ENCODE peak calls at places on chromosomes 13 and 19, in four cellular contexts. J is A549, U is K562, F is HepG2. W is an unnamed sample.

GRCh38 chr13:48749699-48750473 is 96.2 kb downstream of the CYSLTR2 start:
- DNase-seq in J (peak), U (peak), F (peak), W (peak)

GRCh38 chr19:49881186-49881585 is 3.7 kb downstream of the TBC1D17 start:
- DNase-seq in J (no peak), U (no peak), F (no peak), W (no peak)

GRCh38 chr19:34654796-34655195 is 22.2 kb downstream of the SCGB2B2 start:
- DNase-seq in J (no peak), U (no peak), F (no peak), W (no peak)

GRCh38 chr13:83215627-83216026 is 666.6 kb downstream of the SLITRK1 start:
- DNase-seq in J (no peak), U (no peak), F (no peak), W (no peak)

GRCh38 chr13:48110930-48111721 is 16.2 kb upstream of the MED4 start:
- DNase-seq in J (no peak), U (no peak), F (peak), W (no peak)

GRCh38 chr13:60931858-60932546 is 483.6 kb downstream of the PCDH20 start:
- DNase-seq in J (peak), U (no peak), F (peak), W (no peak)

GRCh38 chr19:45439569-45440258 is 16.0 kb upstream of the ERCC1 start:
- DNase-seq in J (peak), U (peak), F (no peak), W (no peak)

GRCh38 chr13:40549500-40550094 is 116.8 kb downstream of the FOXO1 start:
- DNase-seq in J (no peak), U (no peak), F (peak), W (no peak)

GRCh38 chr13:52461265-52461664 is 6.0 kb downstream of the CKAP2 start:
- DNase-seq in J (no peak), U (no peak), F (no peak), W (no peak)

GRCh38 chr13:35908221-35908620 is 223.0 kb downstream of the DCLK1 start:
- DNase-seq in J (no peak), U (no peak), F (no peak), W (no peak)

GRCh38 chr13:101512650-101513049 is 60.2 kb downstream of the ITGBL1 start:
- DNase-seq in J (no peak), U (no peak), F (no peak), W (no peak)

GRCh38 chr19:1668048-1668338 is 15.6 kb upstream of the TCF3 start:
- DNase-seq in J (no peak), U (no peak), F (no peak), W (no peak)

GRCh38 chr13:39665763-39666162 is 10.3 kb downstream of the COG6 start:
- DNase-seq in J (no peak), U (no peak), F (no peak), W (no peak)

GRCh38 chr19:18062043-18062442 is 24.7 kb downstream of the IL12RB1 start:
- DNase-seq in J (no peak), U (no peak), F (no peak), W (no peak)

GRCh38 chr19:31260171-31260933 is 88.9 kb downstream of the TSHZ3 start:
- DNase-seq in J (no peak), U (no peak), F (no peak), W (no peak)

GRCh38 chr13:50387124-50387581 is 371.9 kb downstream of the KCNRG start:
- DNase-seq in J (no peak), U (peak), F (peak), W (no peak)

GRCh38 chr13:112842343-112842856 is 126.6 kb upstream of the MCF2L start:
- DNase-seq in J (no peak), U (no peak), F (no peak), W (no peak)
- TF ChIP-seq PHF8 in J (no peak), U (no peak), F (no peak), W (no peak)

GRCh38 chr13:57632276-57633140 is 964 bp downstream of the PCDH17 start:
- DNase-seq in J (no peak), U (no peak), F (no peak), W (no peak)

GRCh38 chr13:57633950-57634828 is 2.6 kb downstream of the PCDH17 start:
- DNase-seq in J (no peak), U (no peak), F (no peak), W (no peak)

GRCh38 chr13:57631607-57632275 is at the start of gene PCDH17:
- DNase-seq in J (no peak), U (no peak), F (no peak), W (peak)

GRCh38 chr13:57634829-57635165 is 3.3 kb downstream of the PCDH17 start:
- DNase-seq in J (no peak), U (no peak), F (no peak), W (no peak)

DNA sequence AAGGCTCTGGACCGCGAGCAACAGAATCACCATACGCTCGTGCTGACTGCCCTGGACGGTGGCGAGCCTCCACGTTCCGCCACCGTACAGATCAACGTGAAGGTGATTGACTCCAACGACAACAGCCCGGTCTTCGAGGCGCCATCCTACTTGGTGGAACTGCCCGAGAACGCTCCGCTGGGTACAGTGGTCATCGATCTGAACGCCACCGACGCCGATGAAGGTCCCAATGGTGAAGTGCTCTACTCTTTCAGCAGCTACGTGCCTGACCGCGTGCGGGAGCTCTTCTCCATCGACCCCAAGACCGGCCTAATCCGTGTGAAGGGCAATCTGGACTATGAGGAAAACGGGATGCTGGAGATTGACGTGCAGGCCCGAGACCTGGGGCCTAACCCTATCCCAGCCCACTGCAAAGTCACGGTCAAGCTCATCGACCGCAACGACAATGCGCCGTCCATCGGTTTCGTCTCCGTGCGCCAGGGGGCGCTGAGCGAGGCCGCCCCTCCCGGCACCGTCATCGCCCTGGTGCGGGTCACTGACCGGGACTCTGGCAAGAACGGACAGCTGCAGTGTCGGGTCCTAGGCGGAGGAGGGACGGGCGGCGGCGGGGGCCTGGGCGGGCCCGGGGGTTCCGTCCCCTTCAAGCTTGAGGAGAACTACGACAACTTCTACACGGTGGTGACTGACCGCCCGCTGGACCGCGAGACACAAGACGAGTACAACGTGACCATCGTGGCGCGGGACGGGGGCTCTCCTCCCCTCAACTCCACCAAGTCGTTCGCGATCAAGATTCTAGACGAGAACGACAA is 1.8 kb downstream of the PCDH17 start:
- DNase-seq in J (no peak), U (no peak), F (no peak), W (no peak)
- TF ChIP-seq PHF8 in J (no peak), U (no peak), F (no peak), W (peak)

DNA sequence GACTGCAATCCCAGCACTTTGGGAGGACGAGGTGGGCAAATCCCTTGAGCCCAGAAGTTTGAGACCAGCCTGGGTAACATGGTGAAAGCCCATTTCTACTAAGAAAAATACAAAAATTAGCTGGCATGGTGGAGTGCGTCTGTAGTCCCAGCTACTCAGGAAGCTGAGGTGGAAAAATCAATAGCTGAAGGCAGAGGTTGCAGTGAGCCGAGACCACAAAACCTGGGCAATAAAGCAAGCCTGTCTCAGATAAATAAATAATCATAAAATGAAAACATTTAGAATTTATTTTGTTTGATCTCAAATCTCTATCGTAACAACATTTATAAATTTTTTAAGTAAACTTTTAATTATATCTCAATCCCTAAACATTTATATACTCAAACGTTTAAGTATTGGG is 36.6 kb downstream of the USP12 start:
- DNase-seq in J (no peak), U (no peak), F (no peak), W (no peak)
- TF ChIP-seq PHF8 in J (no peak), U (no peak), F (no peak), W (no peak)

GRCh38 chr19:33334271-33334670 is 31.9 kb upstream of the CEBPA start:
- DNase-seq in J (no peak), U (no peak), F (no peak), W (no peak)

GRCh38 chr19:33332248-33332647 is 29.9 kb upstream of the CEBPA start:
- DNase-seq in J (no peak), U (no peak), F (no peak), W (no peak)

GRCh38 chr19:33333151-33333550 is 30.8 kb upstream of the CEBPA start:
- DNase-seq in J (no peak), U (no peak), F (no peak), W (no peak)

GRCh38 chr19:33335446-33335845 is 33.1 kb upstream of the CEBPA start:
- DNase-seq in J (no peak), U (no peak), F (no peak), W (no peak)

GRCh38 chr19:33333615-33334014 is 31.3 kb upstream of the CEBPA start:
- DNase-seq in J (no peak), U (no peak), F (peak), W (no peak)
- TF ChIP-seq PHF8 in J (no peak), U (no peak), F (no peak), W (no peak)

GRCh38 chr19:52785506-52785905 is 1.1 kb downstream of the ZNF600 start:
- DNase-seq in J (no peak), U (no peak), F (no peak), W (no peak)

GRCh38 chr19:52786078-52786463 is 520 bp downstream of the ZNF600 start:
- DNase-seq in J (no peak), U (peak), F (no peak), W (peak)

DNA sequence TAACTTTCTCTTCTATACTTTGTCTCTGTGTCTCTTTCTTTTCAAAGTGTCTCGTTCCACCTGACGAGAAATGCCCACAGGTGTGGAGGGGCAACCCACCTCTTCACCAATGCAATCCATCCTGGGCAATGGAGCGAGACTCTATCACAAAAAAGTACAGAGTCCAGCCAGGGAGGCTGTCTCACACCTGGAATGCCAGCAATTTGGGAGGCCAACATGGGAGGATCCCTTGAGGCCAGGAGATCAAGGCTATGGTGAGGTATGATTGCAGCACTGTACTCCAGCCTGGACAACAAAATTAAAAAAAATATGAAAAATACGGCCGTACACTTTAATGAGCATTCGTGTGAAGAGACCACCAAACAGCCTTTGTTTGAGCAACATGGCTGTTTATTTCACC is 2.8 kb upstream of the ZNF600 start:
- DNase-seq in J (no peak), U (no peak), F (no peak), W (no peak)
- TF ChIP-seq PHF8 in J (no peak), U (no peak), F (no peak), W (no peak)

GRCh38 chr13:99280166-99280565 is 22.0 kb upstream of the GPR18 start:
- DNase-seq in J (no peak), U (no peak), F (no peak), W (no peak)
- TF ChIP-seq PHF8 in J (no peak), U (no peak), F (no peak), W (no peak)

W was measured in H1.